ENCODE peak calls at places on chromosome 22, in seven cellular contexts. One of them, this sample, is unnamed.

GRCh38 chr22:46028069-46028991 is 51.4 kb upstream of the WNT7B start:
- DNase-seq in heart left ventricle: peak
- DNase-seq in prostate gland: no peak
- DNase-seq in adrenal gland: peak
- DNase-seq in A549: no peak
- DNase-seq in astrocyte of the spinal cord: no peak
- DNase-seq in K562: no peak
- DNase-seq in this sample: no peak

GRCh38 chr22:27504854-27505253 is 296.7 kb downstream of the MN1 start:
- DNase-seq in prostate gland: no peak
- DNase-seq in A549: no peak
- DNase-seq in K562: no peak
- DNase-seq in adrenal gland: no peak
- DNase-seq in heart left ventricle: no peak
- DNase-seq in astrocyte of the spinal cord: no peak
- DNase-seq in this sample: no peak

GRCh38 chr22:44209343-44209742 is 28.6 kb downstream of the PARVG start:
- DNase-seq in K562: no peak
- DNase-seq in prostate gland: no peak
- DNase-seq in adrenal gland: no peak
- DNase-seq in A549: no peak
- DNase-seq in astrocyte of the spinal cord: no peak
- DNase-seq in heart left ventricle: no peak
- DNase-seq in this sample: no peak

GRCh38 chr22:44443641-44444235 is 54.3 kb downstream of the RTL6 start:
- DNase-seq in heart left ventricle: no peak
- DNase-seq in prostate gland: no peak
- DNase-seq in astrocyte of the spinal cord: no peak
- DNase-seq in A549: no peak
- DNase-seq in K562: no peak
- DNase-seq in adrenal gland: no peak
- DNase-seq in this sample: no peak

GRCh38 chr22:19057999-19058491 is 64.2 kb downstream of the DGCR2 start:
- DNase-seq in K562: no peak
- DNase-seq in adrenal gland: no peak
- DNase-seq in astrocyte of the spinal cord: no peak
- DNase-seq in prostate gland: no peak
- DNase-seq in heart left ventricle: no peak
- DNase-seq in A549: no peak
- DNase-seq in this sample: no peak

GRCh38 chr22:45684169-45684568 is 12.5 kb downstream of the ATXN10 start:
- DNase-seq in adrenal gland: no peak
- DNase-seq in astrocyte of the spinal cord: peak
- DNase-seq in K562: no peak
- DNase-seq in A549: no peak
- DNase-seq in prostate gland: no peak
- DNase-seq in heart left ventricle: no peak
- DNase-seq in this sample: peak

GRCh38 chr22:45631839-45632238 is 39.8 kb upstream of the ATXN10 start:
- DNase-seq in prostate gland: no peak
- DNase-seq in K562: no peak
- DNase-seq in adrenal gland: no peak
- DNase-seq in heart left ventricle: no peak
- DNase-seq in A549: no peak
- DNase-seq in astrocyte of the spinal cord: no peak
- DNase-seq in this sample: no peak

GRCh38 chr22:30024231-30024630 is 56.0 kb upstream of the HORMAD2 start:
- DNase-seq in adrenal gland: no peak
- DNase-seq in A549: no peak
- DNase-seq in astrocyte of the spinal cord: no peak
- DNase-seq in heart left ventricle: no peak
- DNase-seq in K562: no peak
- DNase-seq in prostate gland: no peak
- DNase-seq in this sample: no peak

GRCh38 chr22:25153961-25154685 is 45.5 kb upstream of the CRYBB3 start:
- DNase-seq in heart left ventricle: peak
- DNase-seq in A549: no peak
- DNase-seq in K562: no peak
- DNase-seq in prostate gland: peak
- DNase-seq in adrenal gland: peak
- DNase-seq in astrocyte of the spinal cord: peak
- DNase-seq in this sample: peak

GRCh38 chr22:44707752-44708151 is 5.7 kb downstream of the PRR5 start:
- DNase-seq in prostate gland: no peak
- DNase-seq in adrenal gland: no peak
- DNase-seq in A549: no peak
- DNase-seq in heart left ventricle: no peak
- DNase-seq in K562: no peak
- DNase-seq in astrocyte of the spinal cord: no peak
- DNase-seq in this sample: no peak

GRCh38 chr22:31861226-31861840 is 83.0 kb upstream of the YWHAH start:
- DNase-seq in K562: no peak
- DNase-seq in adrenal gland: no peak
- DNase-seq in heart left ventricle: no peak
- DNase-seq in astrocyte of the spinal cord: no peak
- DNase-seq in prostate gland: no peak
- DNase-seq in A549: no peak
- DNase-seq in this sample: no peak

GRCh38 chr22:44538071-44538470 is 40.0 kb upstream of the RTL6 start:
- DNase-seq in prostate gland: no peak
- DNase-seq in K562: no peak
- DNase-seq in heart left ventricle: no peak
- DNase-seq in astrocyte of the spinal cord: no peak
- DNase-seq in A549: peak
- DNase-seq in adrenal gland: no peak
- DNase-seq in this sample: peak

GRCh38 chr22:37018815-37019308 is 385 bp downstream of the TST start:
- DNase-seq in heart left ventricle: peak
- DNase-seq in prostate gland: peak
- DNase-seq in A549: peak
- DNase-seq in astrocyte of the spinal cord: peak
- DNase-seq in adrenal gland: peak
- DNase-seq in K562: peak
- DNase-seq in this sample: peak

GRCh38 chr22:37018086-37018814 is 997 bp downstream of the TST start:
- DNase-seq in prostate gland: no peak
- DNase-seq in astrocyte of the spinal cord: peak
- DNase-seq in heart left ventricle: no peak
- DNase-seq in K562: no peak
- DNase-seq in A549: no peak
- DNase-seq in adrenal gland: no peak
- DNase-seq in this sample: no peak

GRCh38 chr22:37020192-37020479 is 594 bp downstream of the MPST start:
- DNase-seq in adrenal gland: peak
- DNase-seq in astrocyte of the spinal cord: peak
- DNase-seq in heart left ventricle: peak
- DNase-seq in K562: peak
- DNase-seq in prostate gland: peak
- DNase-seq in A549: peak
- DNase-seq in this sample: peak

GRCh38 chr22:37021041-37021440 is 1.5 kb downstream of the MPST start:
- DNase-seq in A549: no peak
- DNase-seq in heart left ventricle: no peak
- DNase-seq in K562: no peak
- DNase-seq in prostate gland: no peak
- DNase-seq in adrenal gland: no peak
- DNase-seq in astrocyte of the spinal cord: no peak
- DNase-seq in this sample: no peak

DNA sequence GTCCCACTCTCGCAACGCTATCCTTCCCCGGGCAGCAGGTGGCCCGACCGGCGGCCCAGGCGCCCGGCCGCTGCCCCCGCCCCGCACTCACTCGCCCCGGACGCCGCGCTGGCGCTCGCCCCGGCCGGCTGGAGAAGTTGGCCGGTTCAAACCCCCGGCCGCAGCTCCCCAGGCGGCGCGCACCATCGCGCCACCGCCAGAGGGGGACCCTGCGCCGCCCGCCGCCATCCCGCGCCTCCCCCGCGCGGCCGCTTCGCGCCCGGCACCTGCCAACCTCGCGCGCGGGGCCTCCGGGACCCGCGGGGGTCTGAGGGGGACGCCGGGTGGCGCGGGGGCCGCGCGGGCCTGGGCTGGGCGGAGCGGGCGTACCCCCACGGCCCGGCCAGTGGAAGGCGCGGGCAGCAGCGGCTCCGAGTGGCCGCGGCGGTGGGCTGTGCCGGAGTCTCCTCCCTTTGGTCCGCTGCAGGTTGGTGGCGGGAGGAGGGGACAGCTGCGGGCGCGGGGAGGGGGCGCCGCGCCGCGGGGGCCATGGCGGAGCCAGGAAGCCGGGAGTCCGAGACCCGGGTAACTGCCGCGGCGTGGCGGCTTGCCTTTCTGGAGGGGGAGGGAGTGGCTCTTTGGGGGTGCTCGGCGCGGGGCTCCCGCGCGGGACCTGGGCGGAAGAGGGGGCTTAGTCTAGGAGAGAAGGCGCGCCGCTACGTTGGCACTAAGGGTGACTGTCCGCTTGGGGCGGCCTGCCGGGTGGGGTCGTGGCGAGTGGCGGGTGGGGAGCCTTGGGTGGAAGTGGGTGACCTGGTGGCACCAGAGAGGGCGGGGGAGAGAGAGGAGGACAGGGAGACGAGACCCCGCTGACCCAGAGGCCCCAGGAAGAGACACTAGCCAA is at the start of the genes MPST and TST:
- DNase-seq in A549: peak
- DNase-seq in astrocyte of the spinal cord: peak
- DNase-seq in prostate gland: peak
- DNase-seq in adrenal gland: peak
- DNase-seq in heart left ventricle: peak
- DNase-seq in K562: peak
- DNase-seq in this sample: peak
- TF ChIP-seq CTCF in A549: no peak
- TF ChIP-seq CTCF in astrocyte of the spinal cord: no peak
- TF ChIP-seq CTCF in prostate gland: no peak
- TF ChIP-seq CTCF in adrenal gland: peak
- TF ChIP-seq CTCF in heart left ventricle: no peak
- TF ChIP-seq CTCF in K562: no peak
- TF ChIP-seq CTCF in this sample: no peak

DNA sequence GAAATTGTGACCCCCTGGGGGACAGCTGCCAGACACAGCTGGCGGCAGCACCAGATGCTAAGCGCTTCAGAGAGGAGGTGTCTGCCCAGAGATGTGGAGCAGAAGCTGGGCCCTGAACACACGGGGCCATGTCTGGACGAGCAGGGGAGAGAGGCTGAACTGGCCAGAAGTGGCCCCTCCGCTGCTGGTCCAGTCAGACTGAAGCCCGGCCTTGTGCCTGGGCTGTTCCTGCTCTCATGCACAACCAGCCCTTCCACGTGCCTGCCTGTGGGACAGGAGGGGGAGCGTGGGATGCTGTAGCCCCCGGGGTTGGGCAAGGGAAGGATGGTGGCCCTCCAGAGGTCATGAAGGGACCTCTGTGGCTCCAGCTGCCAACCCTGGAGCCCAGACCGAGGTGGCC is 1.8 kb downstream of the ADM2 start:
- DNase-seq in astrocyte of the spinal cord: no peak
- DNase-seq in A549: no peak
- DNase-seq in heart left ventricle: no peak
- DNase-seq in prostate gland: no peak
- DNase-seq in K562: no peak
- DNase-seq in adrenal gland: no peak
- DNase-seq in this sample: no peak
- H3K4me3 ChIP-seq in astrocyte of the spinal cord: no peak
- H3K4me3 ChIP-seq in A549: no peak
- H3K4me3 ChIP-seq in heart left ventricle: no peak
- H3K4me3 ChIP-seq in prostate gland: no peak
- H3K4me3 ChIP-seq in K562: no peak
- H3K4me3 ChIP-seq in adrenal gland: no peak
- H3K4me3 ChIP-seq in this sample: peak

GRCh38 chr22:39655736-39656285 is 85.3 kb downstream of the CACNA1I start:
- DNase-seq in A549: no peak
- DNase-seq in heart left ventricle: no peak
- DNase-seq in astrocyte of the spinal cord: no peak
- DNase-seq in adrenal gland: no peak
- DNase-seq in prostate gland: no peak
- DNase-seq in K562: no peak
- DNase-seq in this sample: no peak

GRCh38 chr22:39656495-39657490 is 86.2 kb downstream of the CACNA1I start:
- DNase-seq in prostate gland: no peak
- DNase-seq in K562: no peak
- DNase-seq in A549: no peak
- DNase-seq in adrenal gland: no peak
- DNase-seq in astrocyte of the spinal cord: no peak
- DNase-seq in heart left ventricle: no peak
- DNase-seq in this sample: no peak

GRCh38 chr22:39653787-39654077 is 83.2 kb downstream of the CACNA1I start:
- DNase-seq in astrocyte of the spinal cord: no peak
- DNase-seq in adrenal gland: no peak
- DNase-seq in prostate gland: no peak
- DNase-seq in A549: no peak
- DNase-seq in heart left ventricle: no peak
- DNase-seq in K562: no peak
- DNase-seq in this sample: no peak

GRCh38 chr22:39654527-39654926 is 84.0 kb downstream of the CACNA1I start:
- DNase-seq in K562: no peak
- DNase-seq in A549: no peak
- DNase-seq in prostate gland: no peak
- DNase-seq in adrenal gland: no peak
- DNase-seq in astrocyte of the spinal cord: no peak
- DNase-seq in heart left ventricle: no peak
- DNase-seq in this sample: no peak

GRCh38 chr22:39654959-39655579 is 84.5 kb downstream of the CACNA1I start:
- DNase-seq in heart left ventricle: no peak
- DNase-seq in K562: peak
- DNase-seq in astrocyte of the spinal cord: no peak
- DNase-seq in prostate gland: no peak
- DNase-seq in A549: peak
- DNase-seq in adrenal gland: no peak
- DNase-seq in this sample: no peak
- TF ChIP-seq CTCF in heart left ventricle: no peak
- TF ChIP-seq CTCF in K562: peak
- TF ChIP-seq CTCF in astrocyte of the spinal cord: peak
- TF ChIP-seq CTCF in prostate gland: no peak
- TF ChIP-seq CTCF in A549: no peak
- TF ChIP-seq CTCF in adrenal gland: no peak
- TF ChIP-seq CTCF in this sample: peak

GRCh38 chr22:17118342-17118741 is 2.8 kb downstream of the TMEM121B start:
- DNase-seq in astrocyte of the spinal cord: no peak
- DNase-seq in K562: no peak
- DNase-seq in prostate gland: no peak
- DNase-seq in adrenal gland: no peak
- DNase-seq in heart left ventricle: no peak
- DNase-seq in A549: no peak
- DNase-seq in this sample: no peak

GRCh38 chr22:17120281-17120680 is 879 bp downstream of the TMEM121B start:
- DNase-seq in K562: peak
- DNase-seq in prostate gland: peak
- DNase-seq in adrenal gland: peak
- DNase-seq in astrocyte of the spinal cord: peak
- DNase-seq in heart left ventricle: peak
- DNase-seq in A549: peak
- DNase-seq in this sample: peak

GRCh38 chr22:17120711-17121234 is 387 bp downstream of the TMEM121B start:
- DNase-seq in heart left ventricle: no peak
- DNase-seq in adrenal gland: no peak
- DNase-seq in A549: no peak
- DNase-seq in K562: peak
- DNase-seq in prostate gland: no peak
- DNase-seq in astrocyte of the spinal cord: no peak
- DNase-seq in this sample: no peak

GRCh38 chr22:17117890-17118289 is 3.3 kb downstream of the TMEM121B start:
- DNase-seq in astrocyte of the spinal cord: no peak
- DNase-seq in prostate gland: no peak
- DNase-seq in K562: no peak
- DNase-seq in heart left ventricle: no peak
- DNase-seq in adrenal gland: no peak
- DNase-seq in A549: no peak
- DNase-seq in this sample: no peak

GRCh38 chr22:17119481-17120202 is 1.5 kb downstream of the TMEM121B start:
- DNase-seq in K562: peak
- DNase-seq in astrocyte of the spinal cord: no peak
- DNase-seq in A549: peak
- DNase-seq in prostate gland: no peak
- DNase-seq in adrenal gland: no peak
- DNase-seq in heart left ventricle: peak
- DNase-seq in this sample: no peak
- H3K4me3 ChIP-seq in K562: no peak
- H3K4me3 ChIP-seq in astrocyte of the spinal cord: no peak
- H3K4me3 ChIP-seq in A549: no peak
- H3K4me3 ChIP-seq in prostate gland: peak
- H3K4me3 ChIP-seq in adrenal gland: no peak
- H3K4me3 ChIP-seq in heart left ventricle: peak
- H3K4me3 ChIP-seq in this sample: no peak